ENCODE peak calls at places on chromosomes 6 and 20, in five cellular contexts. M is mesendoderm, C is kidney, H is adipocyte, I is tibial nerve. Y is an unnamed sample. For H3K4me1, the result is how much of the 10 kb centered on the place peaks cover.

GRCh38 chr6:43143235-43144124 is 27.6 kb upstream of the SRF start:
- DNase-seq in I (peak), M (peak), C (peak), H (peak), Y (peak)

GRCh38 chr6:25963426-25964123 is 973 bp downstream of the TRIM38 start:
- DNase-seq in H (peak), M (peak), I (no peak), C (no peak), Y (no peak)

GRCh38 chr20:38167851-38168760 is 3.0 kb upstream of the TGM2 start:
- DNase-seq in C (peak), I (no peak), M (peak), H (peak), Y (peak)

GRCh38 chr6:22886881-22887581 is 317.7 kb downstream of the HDGFL1 start:
- DNase-seq in I (no peak), C (no peak), M (peak), H (no peak), Y (no peak)

GRCh38 chr20:57435498-57436222 is 44.5 kb downstream of the RBM38 start:
- DNase-seq in M (peak), I (peak), C (peak), H (no peak), Y (peak)

GRCh38 chr20:44388466-44389023 is 33.0 kb downstream of the HNF4A start:
- DNase-seq in C (no peak), H (peak), M (peak), I (peak), Y (peak)

GRCh38 chr20:35240914-35241293 is 14.4 kb downstream of the MMP24 start:
- DNase-seq in C (no peak), M (peak), H (peak), I (no peak), Y (no peak)

GRCh38 chr6:85404497-85405174 is 45.2 kb upstream of the NT5E start:
- DNase-seq in H (peak), I (no peak), C (peak), M (no peak), Y (peak)

GRCh38 chr20:45114465-45115385 is at the start of gene WFDC5:
- DNase-seq in H (no peak), C (no peak), M (no peak), I (no peak), Y (no peak)

GRCh38 chr6:109298605-109299004 is 83.7 kb downstream of the CD164 start:
- DNase-seq in C (no peak), H (no peak), I (no peak), M (no peak), Y (no peak)

GRCh38 chr6:86936834-86937218 is 502 bp upstream of the HTR1E start:
- DNase-seq in M (peak), C (no peak), H (no peak), I (no peak), Y (no peak)

GRCh38 chr20:62160253-62160652 is 16.7 kb downstream of the SS18L1 start:
- DNase-seq in M (no peak), I (no peak), H (no peak), C (no peak), Y (no peak)

GRCh38 chr6:162713926-162714759 is 13.4 kb downstream of the PRKN start:
- DNase-seq in H (no peak), I (no peak), M (no peak), C (no peak), Y (no peak)

GRCh38 chr6:66328181-66328580 is 621.2 kb upstream of the EYS start:
- DNase-seq in H (no peak), C (no peak), M (no peak), I (no peak), Y (no peak)

GRCh38 chr6:45717715-45718114 is 297.9 kb downstream of the CLIC5 start:
- DNase-seq in M (no peak), I (no peak), H (no peak), C (no peak), Y (no peak)

GRCh38 chr6:106347219-106347618 is 13.3 kb upstream of the CRYBG1 start:
- DNase-seq in I (no peak), C (no peak), H (no peak), M (no peak), Y (no peak)

GRCh38 chr6:34362909-34363713 is 29.4 kb downstream of the NUDT3 start:
- DNase-seq in I (no peak), H (no peak), C (no peak), M (no peak), Y (no peak)

GRCh38 chr20:63094767-63095499 is 88.2 kb upstream of the BHLHE23 start:
- DNase-seq in C (peak), M (no peak), I (no peak), H (no peak), Y (peak)

GRCh38 chr20:15342987-15343639 is 1005.7 kb upstream of the FLRT3 start:
- DNase-seq in I (no peak), H (peak), C (no peak), M (no peak), Y (no peak)

GRCh38 chr20:37360515-37361115 is 14.7 kb downstream of the SRC start:
- DNase-seq in H (no peak), M (no peak), C (no peak), I (no peak), Y (no peak)

GRCh38 chr6:52263709-52264320 is 19.5 kb upstream of the IL17F start:
- DNase-seq in M (peak), H (peak), I (peak), C (peak), Y (peak)
- H3K4me1 ChIP-seq in M (under half), H (under half), I (under half), C (under half), Y (under half)

GRCh38 chr6:55874309-55874708 is 1.1 kb downstream of the BMP5 start:
- DNase-seq in C (no peak), H (no peak), I (no peak), M (no peak), Y (no peak)

GRCh38 chr6:55869731-55870130 is 5.7 kb downstream of the BMP5 start:
- DNase-seq in H (no peak), M (no peak), I (no peak), C (no peak), Y (no peak)

DNA sequence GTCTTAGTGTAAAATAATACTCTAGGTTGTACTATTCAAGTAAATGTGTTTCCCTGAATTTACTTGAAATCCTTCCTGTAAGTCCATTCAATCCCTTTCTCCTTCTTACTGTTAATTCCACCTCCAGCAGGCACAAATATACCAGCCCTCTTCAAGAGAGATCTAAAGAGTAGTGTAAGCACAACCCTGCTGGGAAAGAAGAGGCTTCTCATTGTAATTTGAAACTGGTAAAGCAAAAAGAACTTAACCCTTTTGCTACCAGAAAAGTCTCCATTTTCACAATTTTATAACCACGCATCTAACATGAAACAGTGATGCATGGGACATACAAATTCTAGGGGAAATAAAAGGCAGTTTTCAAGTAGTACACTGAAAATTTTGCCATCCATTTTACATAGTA is at the start of gene BMP5:
- DNase-seq in M (peak), I (no peak), H (no peak), C (no peak), Y (no peak)
- H3K4me3 ChIP-seq in M (no peak), I (no peak), H (no peak), C (peak), Y (no peak)

GRCh38 chr6:84253380-84253779 is 25.9 kb upstream of the CEP162 start:
- DNase-seq in C (no peak), M (no peak), H (no peak), I (no peak), Y (no peak)
- H3K4me1 ChIP-seq in C (under half), M (under half), H (under half), I (under half), Y (under half)

DNA sequence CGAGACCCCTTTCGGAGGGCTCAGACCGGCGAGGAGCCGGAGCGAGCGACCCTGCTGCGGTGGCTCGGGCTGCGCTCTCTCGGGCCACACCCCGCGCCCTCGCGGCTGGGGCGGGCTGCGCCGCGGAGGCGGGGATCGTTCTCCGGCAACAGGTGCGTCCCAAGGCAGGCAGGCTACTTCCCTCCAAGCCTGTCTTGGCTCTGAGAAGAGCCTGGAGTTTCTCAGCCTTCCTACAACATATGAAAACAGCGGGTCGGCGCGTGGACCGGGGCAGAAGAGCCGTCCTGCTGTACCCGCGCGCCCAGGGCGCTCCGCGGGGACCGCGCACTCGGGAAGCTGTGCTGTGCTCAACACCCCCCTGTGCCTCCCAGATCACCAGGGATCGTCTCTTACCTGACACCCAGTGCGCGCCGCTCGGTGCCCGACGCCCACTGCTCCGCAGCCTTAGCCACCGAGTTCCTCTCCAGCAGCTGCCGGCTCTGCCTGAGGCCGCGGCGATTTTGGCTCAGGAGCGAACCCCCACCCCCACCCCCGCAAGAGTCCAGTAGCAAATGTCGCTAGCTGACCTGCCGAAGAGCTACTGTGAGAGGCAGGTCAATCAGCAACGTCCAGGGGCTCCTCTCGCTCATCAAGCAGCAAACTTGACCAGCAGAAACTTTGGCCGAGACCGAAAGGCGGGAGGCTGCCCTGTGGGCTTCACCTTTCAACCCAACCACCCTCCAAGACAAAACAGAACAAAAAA is 3.7 kb upstream of the OLIG3 start:
- DNase-seq in H (no peak), I (no peak), C (no peak), M (no peak), Y (no peak)
- H3K4me3 ChIP-seq in H (no peak), I (peak), C (peak), M (no peak), Y (no peak)

DNA sequence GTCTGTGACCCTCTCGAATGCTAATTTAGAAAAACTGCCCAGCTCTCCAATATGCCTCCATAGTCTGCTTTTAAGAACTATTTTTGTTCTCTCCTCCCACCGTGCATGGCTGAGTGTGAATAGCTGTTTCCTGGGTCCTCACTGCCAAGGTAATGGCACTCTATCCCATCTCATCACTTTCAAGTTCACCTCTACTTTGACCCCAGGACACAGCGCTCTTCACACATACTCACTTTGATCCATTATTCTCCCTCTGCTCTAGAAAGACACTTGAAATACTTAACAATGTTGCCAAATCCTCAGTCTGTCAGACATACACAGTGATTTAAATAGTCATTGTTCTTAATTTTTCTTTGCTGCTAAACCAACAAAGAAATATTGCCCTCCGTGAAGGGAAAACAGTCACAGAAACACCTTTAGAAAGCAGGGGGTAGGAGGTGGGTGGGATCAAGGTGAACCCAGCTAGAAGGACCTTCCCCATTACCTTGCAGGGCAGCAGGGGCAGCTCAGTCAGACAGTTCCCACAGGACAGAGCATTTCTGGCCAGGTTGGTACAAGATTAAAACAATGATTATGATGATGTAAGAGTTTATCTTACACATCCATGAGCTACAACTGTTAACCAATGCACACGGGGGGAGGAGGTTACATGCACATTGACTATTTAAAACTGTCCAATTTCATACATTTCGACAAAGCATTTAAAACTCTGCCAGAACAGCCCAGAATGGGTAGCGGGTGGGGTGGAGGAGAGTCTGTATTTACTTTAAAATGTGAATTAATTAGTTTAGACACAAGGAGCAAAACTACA is 2.4 kb downstream of the SLC22A23 start:
- DNase-seq in H (no peak), I (no peak), M (no peak), C (no peak), Y (no peak)
- H3K4me1 ChIP-seq in H (half or more), I (under half), M (under half), C (under half), Y (under half)

DNA sequence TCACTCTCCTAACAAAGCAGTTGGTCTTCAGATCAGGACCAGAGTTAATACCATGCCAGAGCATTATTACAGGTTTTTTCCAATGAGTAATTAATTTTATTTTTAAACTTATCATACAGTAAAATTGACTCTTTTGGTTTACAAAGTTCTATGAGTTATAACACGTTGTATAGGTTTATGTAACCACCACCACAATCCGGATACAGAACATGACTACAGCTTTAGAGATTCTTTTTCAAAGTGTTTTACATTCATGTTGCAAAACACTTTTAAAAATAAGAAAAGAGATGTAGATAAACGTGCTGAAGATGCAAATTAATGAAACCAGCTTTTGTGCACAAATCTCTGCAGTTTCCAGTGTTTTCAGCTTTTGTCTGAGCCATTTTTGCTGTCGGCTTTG is 1.5 kb upstream of the TPBG start:
- DNase-seq in M (no peak), H (no peak), I (no peak), C (no peak), Y (no peak)
- H3K4me3 ChIP-seq in M (no peak), H (peak), I (no peak), C (no peak), Y (no peak)

DNA sequence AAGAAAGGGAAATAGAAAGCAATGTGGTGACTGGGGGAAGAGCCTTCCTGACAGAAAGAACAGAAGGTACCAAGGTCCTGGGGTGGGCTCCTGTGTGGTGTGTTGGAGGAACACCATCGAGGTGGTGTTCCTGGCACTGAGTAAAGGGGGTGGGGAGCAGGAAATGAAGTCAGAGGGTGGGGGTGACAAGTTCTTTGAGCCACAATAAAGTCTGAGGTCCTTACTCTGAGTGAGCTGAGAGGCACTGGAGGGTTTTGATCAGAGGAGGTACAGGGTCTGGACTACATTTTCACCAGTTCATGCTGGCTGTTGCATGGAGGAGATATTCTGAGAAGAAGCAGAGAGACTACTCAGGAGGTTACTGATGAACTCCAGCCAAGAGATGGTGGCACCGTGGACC is 198.2 kb downstream of the GMPR start:
- DNase-seq in M (no peak), I (no peak), H (no peak), C (no peak), Y (peak)
- H3K4me1 ChIP-seq in M (under half), I (under half), H (under half), C (under half), Y (under half)

Y was measured in transverse colon.